ENCODE peak calls at places on chromosomes 1 and 21, in ten cellular contexts. One of them, this sample, is unnamed.

GRCh38 chr1:53334781-53335180 is 6.9 kb upstream of the LRP8 start:
- DNase-seq in epithelial cell of esophagus: no peak
- DNase-seq in left lung: peak; percentile 22
- DNase-seq in Panc1: no peak
- DNase-seq in thoracic aorta: no peak
- DNase-seq in DND-41: no peak
- DNase-seq in neural progenitor cell: no peak
- DNase-seq in cardiac muscle cell: no peak
- DNase-seq in nephron progenitor cell: no peak
- DNase-seq in upper lobe of left lung: peak; percentile 21
- DNase-seq in this sample: no peak

GRCh38 chr1:119549719-119550141 is 42.7 kb downstream of the HSD3B1 start:
- DNase-seq in epithelial cell of esophagus: peak; percentile 81
- DNase-seq in left lung: peak; percentile 68
- DNase-seq in Panc1: peak; percentile 5
- DNase-seq in thoracic aorta: no peak
- DNase-seq in DND-41: peak; percentile 47
- DNase-seq in neural progenitor cell: peak; percentile 89
- DNase-seq in cardiac muscle cell: peak; percentile 88
- DNase-seq in nephron progenitor cell: peak; percentile 65
- DNase-seq in upper lobe of left lung: peak; percentile 58
- DNase-seq in this sample: no peak

GRCh38 chr1:205602118-205602517 is 29.7 kb downstream of the ELK4 start:
- DNase-seq in epithelial cell of esophagus: no peak
- DNase-seq in left lung: no peak
- DNase-seq in Panc1: no peak
- DNase-seq in thoracic aorta: no peak
- DNase-seq in DND-41: no peak
- DNase-seq in neural progenitor cell: no peak
- DNase-seq in cardiac muscle cell: no peak
- DNase-seq in nephron progenitor cell: no peak
- DNase-seq in upper lobe of left lung: no peak
- DNase-seq in this sample: no peak

GRCh38 chr1:200771625-200772555 is 33.2 kb downstream of the CAMSAP2 start:
- DNase-seq in epithelial cell of esophagus: peak; percentile 77
- DNase-seq in left lung: no peak
- DNase-seq in Panc1: no peak
- DNase-seq in thoracic aorta: no peak
- DNase-seq in DND-41: no peak
- DNase-seq in neural progenitor cell: no peak
- DNase-seq in cardiac muscle cell: no peak
- DNase-seq in nephron progenitor cell: no peak
- DNase-seq in upper lobe of left lung: no peak
- DNase-seq in this sample: no peak

GRCh38 chr1:81833722-81834121 is 33.0 kb downstream of the ADGRL2 start:
- DNase-seq in epithelial cell of esophagus: no peak
- DNase-seq in left lung: no peak
- DNase-seq in Panc1: no peak
- DNase-seq in thoracic aorta: no peak
- DNase-seq in DND-41: no peak
- DNase-seq in neural progenitor cell: no peak
- DNase-seq in cardiac muscle cell: no peak
- DNase-seq in nephron progenitor cell: no peak
- DNase-seq in upper lobe of left lung: no peak
- DNase-seq in this sample: no peak

GRCh38 chr21:27026501-27026900 is 59.6 kb upstream of the ADAMTS5 start:
- DNase-seq in epithelial cell of esophagus: no peak
- DNase-seq in left lung: no peak
- DNase-seq in Panc1: no peak
- DNase-seq in thoracic aorta: no peak
- DNase-seq in DND-41: no peak
- DNase-seq in neural progenitor cell: no peak
- DNase-seq in cardiac muscle cell: no peak
- DNase-seq in nephron progenitor cell: no peak
- DNase-seq in upper lobe of left lung: no peak
- DNase-seq in this sample: no peak

GRCh38 chr21:39472786-39473185 is 21.0 kb downstream of the SH3BGR start:
- DNase-seq in epithelial cell of esophagus: no peak
- DNase-seq in left lung: no peak
- DNase-seq in Panc1: no peak
- DNase-seq in thoracic aorta: no peak
- DNase-seq in DND-41: no peak
- DNase-seq in neural progenitor cell: no peak
- DNase-seq in cardiac muscle cell: no peak
- DNase-seq in nephron progenitor cell: no peak
- DNase-seq in upper lobe of left lung: no peak
- DNase-seq in this sample: no peak

GRCh38 chr1:67404212-67404620 is 26.0 kb downstream of the SERBP1 start:
- DNase-seq in epithelial cell of esophagus: no peak
- DNase-seq in left lung: no peak
- DNase-seq in Panc1: no peak
- DNase-seq in thoracic aorta: no peak
- DNase-seq in DND-41: no peak
- DNase-seq in neural progenitor cell: no peak
- DNase-seq in cardiac muscle cell: no peak
- DNase-seq in nephron progenitor cell: no peak
- DNase-seq in upper lobe of left lung: no peak
- DNase-seq in this sample: no peak

GRCh38 chr1:6899141-6899540 is 113.9 kb downstream of the CAMTA1 start:
- DNase-seq in epithelial cell of esophagus: no peak
- DNase-seq in left lung: no peak
- DNase-seq in Panc1: no peak
- DNase-seq in thoracic aorta: no peak
- DNase-seq in DND-41: no peak
- DNase-seq in neural progenitor cell: no peak
- DNase-seq in cardiac muscle cell: no peak
- DNase-seq in nephron progenitor cell: no peak
- DNase-seq in upper lobe of left lung: no peak
- DNase-seq in this sample: no peak

GRCh38 chr1:56911098-56911497 is 54.7 kb downstream of the C8B start:
- DNase-seq in epithelial cell of esophagus: peak; percentile 71
- DNase-seq in left lung: no peak
- DNase-seq in Panc1: no peak
- DNase-seq in thoracic aorta: no peak
- DNase-seq in DND-41: no peak
- DNase-seq in neural progenitor cell: no peak
- DNase-seq in cardiac muscle cell: no peak
- DNase-seq in nephron progenitor cell: no peak
- DNase-seq in upper lobe of left lung: no peak
- DNase-seq in this sample: no peak

GRCh38 chr1:172779501-172779900 is 120.6 kb downstream of the FASLG start:
- DNase-seq in epithelial cell of esophagus: no peak
- DNase-seq in left lung: no peak
- DNase-seq in Panc1: no peak
- DNase-seq in thoracic aorta: no peak
- DNase-seq in DND-41: no peak
- DNase-seq in neural progenitor cell: no peak
- DNase-seq in cardiac muscle cell: no peak
- DNase-seq in nephron progenitor cell: no peak
- DNase-seq in upper lobe of left lung: no peak
- DNase-seq in this sample: no peak

GRCh38 chr1:116415699-116416533 is 42.9 kb downstream of the ATP1A1 start:
- DNase-seq in epithelial cell of esophagus: no peak
- DNase-seq in left lung: no peak
- DNase-seq in Panc1: no peak
- DNase-seq in thoracic aorta: no peak
- DNase-seq in DND-41: peak; percentile 37
- DNase-seq in neural progenitor cell: peak; percentile 76
- DNase-seq in cardiac muscle cell: peak; percentile 91
- DNase-seq in nephron progenitor cell: no peak
- DNase-seq in upper lobe of left lung: no peak
- DNase-seq in this sample: no peak
- TF ChIP-seq CTCF in epithelial cell of esophagus: no peak
- TF ChIP-seq CTCF in left lung: no peak
- TF ChIP-seq CTCF in Panc1: no peak
- TF ChIP-seq CTCF in thoracic aorta: no peak
- TF ChIP-seq CTCF in DND-41: no peak
- TF ChIP-seq CTCF in neural progenitor cell: peak; percentile 34
- TF ChIP-seq CTCF in cardiac muscle cell: peak; percentile 13
- TF ChIP-seq CTCF in nephron progenitor cell: no peak
- TF ChIP-seq CTCF in upper lobe of left lung: no peak
- TF ChIP-seq CTCF in this sample: no peak

GRCh38 chr1:9792156-9793042 is 31.4 kb downstream of the CLSTN1 start:
- DNase-seq in epithelial cell of esophagus: peak; percentile 32
- DNase-seq in left lung: no peak
- DNase-seq in Panc1: no peak
- DNase-seq in thoracic aorta: no peak
- DNase-seq in DND-41: no peak
- DNase-seq in neural progenitor cell: no peak
- DNase-seq in cardiac muscle cell: peak; percentile 71
- DNase-seq in nephron progenitor cell: peak; percentile 65
- DNase-seq in upper lobe of left lung: no peak
- DNase-seq in this sample: no peak
- TF ChIP-seq CTCF in epithelial cell of esophagus: peak; percentile 21
- TF ChIP-seq CTCF in left lung: no peak
- TF ChIP-seq CTCF in Panc1: no peak
- TF ChIP-seq CTCF in thoracic aorta: no peak
- TF ChIP-seq CTCF in DND-41: peak; percentile 8
- TF ChIP-seq CTCF in neural progenitor cell: no peak
- TF ChIP-seq CTCF in cardiac muscle cell: no peak
- TF ChIP-seq CTCF in nephron progenitor cell: no peak
- TF ChIP-seq CTCF in upper lobe of left lung: no peak
- TF ChIP-seq CTCF in this sample: peak; percentile 29

GRCh38 chr21:21163904-21164303 is 165.7 kb downstream of the NCAM2 start:
- DNase-seq in epithelial cell of esophagus: peak; percentile 45
- DNase-seq in left lung: peak; percentile 31
- DNase-seq in Panc1: peak; percentile 25
- DNase-seq in thoracic aorta: no peak
- DNase-seq in DND-41: peak; percentile 70
- DNase-seq in neural progenitor cell: peak; percentile 82
- DNase-seq in cardiac muscle cell: peak; percentile 78
- DNase-seq in nephron progenitor cell: peak; percentile 49
- DNase-seq in upper lobe of left lung: peak; percentile 28
- DNase-seq in this sample: no peak
- TF ChIP-seq CTCF in epithelial cell of esophagus: peak; percentile 45
- TF ChIP-seq CTCF in left lung: peak; percentile 53
- TF ChIP-seq CTCF in Panc1: peak; percentile 61
- TF ChIP-seq CTCF in thoracic aorta: peak; percentile 49
- TF ChIP-seq CTCF in DND-41: peak; percentile 73
- TF ChIP-seq CTCF in neural progenitor cell: peak; percentile 79
- TF ChIP-seq CTCF in cardiac muscle cell: peak; percentile 56
- TF ChIP-seq CTCF in nephron progenitor cell: peak; percentile 64
- TF ChIP-seq CTCF in upper lobe of left lung: peak; percentile 41
- TF ChIP-seq CTCF in this sample: peak; percentile 86

DNA sequence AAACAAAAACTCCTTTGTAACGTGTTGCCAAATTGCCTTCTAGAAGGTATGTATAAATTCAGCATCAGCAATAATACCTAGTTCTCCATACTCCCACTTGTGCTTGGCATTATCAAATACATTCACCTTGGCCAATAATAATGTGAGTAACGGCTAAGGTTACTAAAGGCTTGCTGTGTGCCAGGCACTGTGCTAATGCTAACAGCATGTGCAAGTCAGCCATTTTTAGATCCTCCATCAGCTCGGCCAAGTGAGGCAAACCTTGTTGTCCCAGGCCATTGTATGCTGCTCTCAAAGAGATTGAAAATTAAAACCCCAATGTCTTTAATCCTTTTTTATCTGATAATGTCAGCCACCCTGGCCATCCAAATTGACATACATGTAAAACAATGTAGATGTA is 48.1 kb downstream of the STYXL2 start:
- DNase-seq in epithelial cell of esophagus: no peak
- DNase-seq in left lung: no peak
- DNase-seq in Panc1: no peak
- DNase-seq in thoracic aorta: no peak
- DNase-seq in DND-41: no peak
- DNase-seq in neural progenitor cell: no peak
- DNase-seq in cardiac muscle cell: no peak
- DNase-seq in nephron progenitor cell: no peak
- DNase-seq in upper lobe of left lung: no peak
- DNase-seq in this sample: no peak
- TF ChIP-seq CTCF in epithelial cell of esophagus: no peak
- TF ChIP-seq CTCF in left lung: no peak
- TF ChIP-seq CTCF in Panc1: no peak
- TF ChIP-seq CTCF in thoracic aorta: no peak
- TF ChIP-seq CTCF in DND-41: no peak
- TF ChIP-seq CTCF in neural progenitor cell: no peak
- TF ChIP-seq CTCF in cardiac muscle cell: no peak
- TF ChIP-seq CTCF in nephron progenitor cell: no peak
- TF ChIP-seq CTCF in upper lobe of left lung: no peak
- TF ChIP-seq CTCF in this sample: no peak

GRCh38 chr1:245270972-245271371 is 116.2 kb downstream of the KIF26B start:
- DNase-seq in epithelial cell of esophagus: no peak
- DNase-seq in left lung: no peak
- DNase-seq in Panc1: no peak
- DNase-seq in thoracic aorta: no peak
- DNase-seq in DND-41: no peak
- DNase-seq in neural progenitor cell: no peak
- DNase-seq in cardiac muscle cell: no peak
- DNase-seq in nephron progenitor cell: no peak
- DNase-seq in upper lobe of left lung: no peak
- DNase-seq in this sample: no peak
- TF ChIP-seq CTCF in epithelial cell of esophagus: no peak
- TF ChIP-seq CTCF in left lung: no peak
- TF ChIP-seq CTCF in Panc1: no peak
- TF ChIP-seq CTCF in thoracic aorta: no peak
- TF ChIP-seq CTCF in DND-41: no peak
- TF ChIP-seq CTCF in neural progenitor cell: no peak
- TF ChIP-seq CTCF in cardiac muscle cell: no peak
- TF ChIP-seq CTCF in nephron progenitor cell: no peak
- TF ChIP-seq CTCF in upper lobe of left lung: no peak
- TF ChIP-seq CTCF in this sample: no peak

GRCh38 chr21:45543371-45543709 is 1.1 kb upstream of the SLC19A1 start:
- DNase-seq in epithelial cell of esophagus: no peak
- DNase-seq in left lung: peak; percentile 39
- DNase-seq in Panc1: no peak
- DNase-seq in thoracic aorta: no peak
- DNase-seq in DND-41: peak; percentile 9
- DNase-seq in neural progenitor cell: no peak
- DNase-seq in cardiac muscle cell: no peak
- DNase-seq in nephron progenitor cell: no peak
- DNase-seq in upper lobe of left lung: peak; percentile 20
- DNase-seq in this sample: no peak

GRCh38 chr21:45541221-45542039 is 810 bp downstream of the SLC19A1 start:
- DNase-seq in epithelial cell of esophagus: peak; percentile 75
- DNase-seq in left lung: peak; percentile 90
- DNase-seq in Panc1: no peak
- DNase-seq in thoracic aorta: no peak
- DNase-seq in DND-41: peak; percentile 88
- DNase-seq in neural progenitor cell: no peak
- DNase-seq in cardiac muscle cell: peak; percentile 39
- DNase-seq in nephron progenitor cell: no peak
- DNase-seq in upper lobe of left lung: peak; percentile 82
- DNase-seq in this sample: peak; percentile 73

GRCh38 chr21:45542667-45543370 is 579 bp upstream of the SLC19A1 start:
- DNase-seq in epithelial cell of esophagus: no peak
- DNase-seq in left lung: peak; percentile 37
- DNase-seq in Panc1: no peak
- DNase-seq in thoracic aorta: no peak
- DNase-seq in DND-41: no peak
- DNase-seq in neural progenitor cell: no peak
- DNase-seq in cardiac muscle cell: no peak
- DNase-seq in nephron progenitor cell: no peak
- DNase-seq in upper lobe of left lung: peak; percentile 24
- DNase-seq in this sample: peak; percentile 69

GRCh38 chr21:45543710-45544448 is 1.6 kb upstream of the SLC19A1 start:
- DNase-seq in epithelial cell of esophagus: no peak
- DNase-seq in left lung: no peak
- DNase-seq in Panc1: no peak
- DNase-seq in thoracic aorta: no peak
- DNase-seq in DND-41: peak; percentile 8
- DNase-seq in neural progenitor cell: no peak
- DNase-seq in cardiac muscle cell: no peak
- DNase-seq in nephron progenitor cell: no peak
- DNase-seq in upper lobe of left lung: peak; percentile 20
- DNase-seq in this sample: peak; percentile 68

GRCh38 chr21:45542242-45542666 is at the start of gene SLC19A1:
- DNase-seq in epithelial cell of esophagus: peak; percentile 68
- DNase-seq in left lung: peak; percentile 73
- DNase-seq in Panc1: no peak
- DNase-seq in thoracic aorta: no peak
- DNase-seq in DND-41: peak; percentile 73
- DNase-seq in neural progenitor cell: peak; percentile 82
- DNase-seq in cardiac muscle cell: peak; percentile 79
- DNase-seq in nephron progenitor cell: peak; percentile 80
- DNase-seq in upper lobe of left lung: peak; percentile 77
- DNase-seq in this sample: peak; percentile 84
- TF ChIP-seq CTCF in epithelial cell of esophagus: no peak
- TF ChIP-seq CTCF in left lung: peak; percentile 14
- TF ChIP-seq CTCF in Panc1: no peak
- TF ChIP-seq CTCF in thoracic aorta: peak; percentile 34
- TF ChIP-seq CTCF in DND-41: peak; percentile 33
- TF ChIP-seq CTCF in neural progenitor cell: peak; percentile 46
- TF ChIP-seq CTCF in cardiac muscle cell: peak; percentile 19
- TF ChIP-seq CTCF in nephron progenitor cell: no peak
- TF ChIP-seq CTCF in upper lobe of left lung: peak; percentile 73
- TF ChIP-seq CTCF in this sample: peak; percentile 67

This sample was measured in type B pancreatic cell.